ENCODE peak calls at places on chromosomes 5 and 9, in ten cellular contexts. One of them, this sample, is unnamed.

GRCh38 chr5:160330212-160330611 is 17.8 kb upstream of the CCNJL start:
- DNase-seq in stimulated activated CD4-positive, alpha-beta T cell treated with anti-CD3 and anti-CD28 coated beads, Interleukin-1b, Interleukin-23, amount 100 ng/mL, for 48 hours: no peak
- DNase-seq in NCI-H1694: no peak
- DNase-seq in NCI-H2171 treated with DMSO at 0.1 percent for 48 hours: no peak
- DNase-seq in left kidney: no peak
- DNase-seq in C1 segment of cervical spinal cord: no peak
- DNase-seq in NCI-H1092: no peak
- DNase-seq in AG09309: no peak
- DNase-seq in GM13977: no peak
- DNase-seq in left ventricle myocardium inferior: no peak
- DNase-seq in this sample: no peak

GRCh38 chr5:74149395-74149794 is 491.1 kb downstream of the ENC1 start:
- DNase-seq in stimulated activated CD4-positive, alpha-beta T cell treated with anti-CD3 and anti-CD28 coated beads, Interleukin-1b, Interleukin-23, amount 100 ng/mL, for 48 hours: no peak
- DNase-seq in NCI-H1694: no peak
- DNase-seq in NCI-H2171 treated with DMSO at 0.1 percent for 48 hours: no peak
- DNase-seq in left kidney: no peak
- DNase-seq in C1 segment of cervical spinal cord: no peak
- DNase-seq in NCI-H1092: no peak
- DNase-seq in AG09309: no peak
- DNase-seq in GM13977: no peak
- DNase-seq in left ventricle myocardium inferior: no peak
- DNase-seq in this sample: no peak

GRCh38 chr5:133249593-133249992 is 197.8 kb downstream of the HSPA4 start:
- DNase-seq in stimulated activated CD4-positive, alpha-beta T cell treated with anti-CD3 and anti-CD28 coated beads, Interleukin-1b, Interleukin-23, amount 100 ng/mL, for 48 hours: no peak
- DNase-seq in NCI-H1694: no peak
- DNase-seq in NCI-H2171 treated with DMSO at 0.1 percent for 48 hours: no peak
- DNase-seq in left kidney: no peak
- DNase-seq in C1 segment of cervical spinal cord: no peak
- DNase-seq in NCI-H1092: no peak
- DNase-seq in AG09309: no peak
- DNase-seq in GM13977: no peak
- DNase-seq in left ventricle myocardium inferior: no peak
- DNase-seq in this sample: no peak

GRCh38 chr5:151427258-151427657 is 20.1 kb upstream of the SLC36A1 start:
- DNase-seq in stimulated activated CD4-positive, alpha-beta T cell treated with anti-CD3 and anti-CD28 coated beads, Interleukin-1b, Interleukin-23, amount 100 ng/mL, for 48 hours: peak; percentile 28
- DNase-seq in NCI-H1694: no peak
- DNase-seq in NCI-H2171 treated with DMSO at 0.1 percent for 48 hours: no peak
- DNase-seq in left kidney: no peak
- DNase-seq in C1 segment of cervical spinal cord: no peak
- DNase-seq in NCI-H1092: no peak
- DNase-seq in AG09309: no peak
- DNase-seq in GM13977: peak; percentile 79
- DNase-seq in left ventricle myocardium inferior: no peak
- DNase-seq in this sample: peak; percentile 66

GRCh38 chr5:27524515-27524914 is 486.1 kb upstream of the CDH9 start:
- DNase-seq in stimulated activated CD4-positive, alpha-beta T cell treated with anti-CD3 and anti-CD28 coated beads, Interleukin-1b, Interleukin-23, amount 100 ng/mL, for 48 hours: no peak
- DNase-seq in NCI-H1694: no peak
- DNase-seq in NCI-H2171 treated with DMSO at 0.1 percent for 48 hours: no peak
- DNase-seq in left kidney: no peak
- DNase-seq in C1 segment of cervical spinal cord: no peak
- DNase-seq in NCI-H1092: no peak
- DNase-seq in AG09309: no peak
- DNase-seq in GM13977: no peak
- DNase-seq in left ventricle myocardium inferior: no peak
- DNase-seq in this sample: no peak

GRCh38 chr5:171355302-171355724 is 32.3 kb upstream of the NPM1 start:
- DNase-seq in stimulated activated CD4-positive, alpha-beta T cell treated with anti-CD3 and anti-CD28 coated beads, Interleukin-1b, Interleukin-23, amount 100 ng/mL, for 48 hours: no peak
- DNase-seq in NCI-H1694: no peak
- DNase-seq in NCI-H2171 treated with DMSO at 0.1 percent for 48 hours: no peak
- DNase-seq in left kidney: no peak
- DNase-seq in C1 segment of cervical spinal cord: no peak
- DNase-seq in NCI-H1092: no peak
- DNase-seq in AG09309: no peak
- DNase-seq in GM13977: peak; percentile 65
- DNase-seq in left ventricle myocardium inferior: no peak
- DNase-seq in this sample: peak; percentile 51

GRCh38 chr9:131965841-131966240 is 113.8 kb downstream of the MED27 start:
- DNase-seq in stimulated activated CD4-positive, alpha-beta T cell treated with anti-CD3 and anti-CD28 coated beads, Interleukin-1b, Interleukin-23, amount 100 ng/mL, for 48 hours: no peak
- DNase-seq in NCI-H1694: no peak
- DNase-seq in NCI-H2171 treated with DMSO at 0.1 percent for 48 hours: no peak
- DNase-seq in left kidney: no peak
- DNase-seq in C1 segment of cervical spinal cord: no peak
- DNase-seq in NCI-H1092: no peak
- DNase-seq in AG09309: no peak
- DNase-seq in GM13977: no peak
- DNase-seq in left ventricle myocardium inferior: no peak
- DNase-seq in this sample: no peak

GRCh38 chr9:33374190-33374589 is 28.2 kb downstream of the AQP7 start:
- DNase-seq in stimulated activated CD4-positive, alpha-beta T cell treated with anti-CD3 and anti-CD28 coated beads, Interleukin-1b, Interleukin-23, amount 100 ng/mL, for 48 hours: no peak
- DNase-seq in NCI-H1694: no peak
- DNase-seq in NCI-H2171 treated with DMSO at 0.1 percent for 48 hours: no peak
- DNase-seq in left kidney: no peak
- DNase-seq in C1 segment of cervical spinal cord: no peak
- DNase-seq in NCI-H1092: no peak
- DNase-seq in AG09309: no peak
- DNase-seq in GM13977: no peak
- DNase-seq in left ventricle myocardium inferior: no peak
- DNase-seq in this sample: no peak

GRCh38 chr5:41843456-41844112 is 26.6 kb downstream of the OXCT1 start:
- DNase-seq in stimulated activated CD4-positive, alpha-beta T cell treated with anti-CD3 and anti-CD28 coated beads, Interleukin-1b, Interleukin-23, amount 100 ng/mL, for 48 hours: no peak
- DNase-seq in NCI-H1694: peak; percentile 67
- DNase-seq in NCI-H2171 treated with DMSO at 0.1 percent for 48 hours: peak; percentile 68
- DNase-seq in left kidney: peak; percentile 76
- DNase-seq in C1 segment of cervical spinal cord: no peak
- DNase-seq in NCI-H1092: peak; percentile 31
- DNase-seq in AG09309: peak; percentile 20
- DNase-seq in GM13977: no peak
- DNase-seq in left ventricle myocardium inferior: no peak
- DNase-seq in this sample: no peak

GRCh38 chr5:133205649-133206048 is 153.8 kb downstream of the HSPA4 start:
- DNase-seq in stimulated activated CD4-positive, alpha-beta T cell treated with anti-CD3 and anti-CD28 coated beads, Interleukin-1b, Interleukin-23, amount 100 ng/mL, for 48 hours: no peak
- DNase-seq in NCI-H1694: no peak
- DNase-seq in NCI-H2171 treated with DMSO at 0.1 percent for 48 hours: no peak
- DNase-seq in left kidney: no peak
- DNase-seq in C1 segment of cervical spinal cord: no peak
- DNase-seq in NCI-H1092: no peak
- DNase-seq in AG09309: no peak
- DNase-seq in GM13977: no peak
- DNase-seq in left ventricle myocardium inferior: no peak
- DNase-seq in this sample: no peak

GRCh38 chr5:9263656-9264055 is 282.2 kb downstream of the SEMA5A start:
- DNase-seq in stimulated activated CD4-positive, alpha-beta T cell treated with anti-CD3 and anti-CD28 coated beads, Interleukin-1b, Interleukin-23, amount 100 ng/mL, for 48 hours: no peak
- DNase-seq in NCI-H1694: no peak
- DNase-seq in NCI-H2171 treated with DMSO at 0.1 percent for 48 hours: no peak
- DNase-seq in left kidney: no peak
- DNase-seq in C1 segment of cervical spinal cord: no peak
- DNase-seq in NCI-H1092: no peak
- DNase-seq in AG09309: no peak
- DNase-seq in GM13977: no peak
- DNase-seq in left ventricle myocardium inferior: no peak
- DNase-seq in this sample: no peak

GRCh38 chr5:135715267-135716050 is 119.0 kb upstream of the SLC25A48 start:
- DNase-seq in stimulated activated CD4-positive, alpha-beta T cell treated with anti-CD3 and anti-CD28 coated beads, Interleukin-1b, Interleukin-23, amount 100 ng/mL, for 48 hours: no peak
- DNase-seq in NCI-H1694: no peak
- DNase-seq in NCI-H2171 treated with DMSO at 0.1 percent for 48 hours: no peak
- DNase-seq in left kidney: peak; percentile 40
- DNase-seq in C1 segment of cervical spinal cord: no peak
- DNase-seq in NCI-H1092: no peak
- DNase-seq in AG09309: no peak
- DNase-seq in GM13977: no peak
- DNase-seq in left ventricle myocardium inferior: no peak
- DNase-seq in this sample: no peak

GRCh38 chr5:68766952-68767464 is 326.8 kb upstream of the SLC30A5 start:
- DNase-seq in stimulated activated CD4-positive, alpha-beta T cell treated with anti-CD3 and anti-CD28 coated beads, Interleukin-1b, Interleukin-23, amount 100 ng/mL, for 48 hours: no peak
- DNase-seq in NCI-H1694: no peak
- DNase-seq in NCI-H2171 treated with DMSO at 0.1 percent for 48 hours: no peak
- DNase-seq in left kidney: no peak
- DNase-seq in C1 segment of cervical spinal cord: no peak
- DNase-seq in NCI-H1092: no peak
- DNase-seq in AG09309: no peak
- DNase-seq in GM13977: no peak
- DNase-seq in left ventricle myocardium inferior: no peak
- DNase-seq in this sample: no peak

GRCh38 chr9:113715086-113715485 is 161.0 kb upstream of the ZNF618 start:
- DNase-seq in stimulated activated CD4-positive, alpha-beta T cell treated with anti-CD3 and anti-CD28 coated beads, Interleukin-1b, Interleukin-23, amount 100 ng/mL, for 48 hours: no peak
- DNase-seq in NCI-H1694: no peak
- DNase-seq in NCI-H2171 treated with DMSO at 0.1 percent for 48 hours: no peak
- DNase-seq in left kidney: no peak
- DNase-seq in C1 segment of cervical spinal cord: no peak
- DNase-seq in NCI-H1092: no peak
- DNase-seq in AG09309: no peak
- DNase-seq in GM13977: no peak
- DNase-seq in left ventricle myocardium inferior: no peak
- DNase-seq in this sample: no peak

GRCh38 chr9:113219186-113219936 is 1.7 kb downstream of the FKBP15 start:
- DNase-seq in stimulated activated CD4-positive, alpha-beta T cell treated with anti-CD3 and anti-CD28 coated beads, Interleukin-1b, Interleukin-23, amount 100 ng/mL, for 48 hours: no peak
- DNase-seq in NCI-H1694: no peak
- DNase-seq in NCI-H2171 treated with DMSO at 0.1 percent for 48 hours: no peak
- DNase-seq in left kidney: no peak
- DNase-seq in C1 segment of cervical spinal cord: no peak
- DNase-seq in NCI-H1092: no peak
- DNase-seq in AG09309: no peak
- DNase-seq in GM13977: peak; percentile 42
- DNase-seq in left ventricle myocardium inferior: no peak
- DNase-seq in this sample: no peak

This sample was measured in GM12878.